ENCODE peak calls at places on chromosome 7, in ten cellular contexts. L is Kasumi-1; K is NCI-H82; Y is HuH-7; Q is activated CD8-positive, alpha-beta memory T cell treated with anti-CD3 and anti-CD28 coated beads, Interleukin-2, amount 10 ng/mL, durations not matched to agents 7 days and 5 days; O is heart left ventricle; I is thoracic aorta; X is iris pigment epithelial cell; C is Karpas-422; J is Right ventricle myocardium superior. E is an unnamed sample.

GRCh38 chr7:100366411-100367250 is 6.7 kb upstream of the PILRA start:
- DNase-seq in L (peak; percentile 11), K (no peak), Y (no peak), Q (peak; percentile 65), O (no peak), I (no peak), X (no peak), C (no peak), J (no peak), E (no peak)

GRCh38 chr7:130095812-130096211 is 25.5 kb downstream of the KLHDC10 start:
- DNase-seq in L (no peak), K (no peak), Y (no peak), Q (no peak), O (no peak), I (no peak), X (peak; percentile 89), C (no peak), J (no peak), E (no peak)

GRCh38 chr7:85292908-85293576 is 106.2 kb upstream of the SEMA3D start:
- DNase-seq in L (no peak), K (no peak), Y (no peak), Q (no peak), O (no peak), I (no peak), X (no peak), C (no peak), J (no peak), E (no peak)

GRCh38 chr7:148697256-148697841 is 1.4 kb upstream of the CUL1 start:
- DNase-seq in L (peak; percentile 72), K (peak; percentile 32), Y (no peak), Q (peak; percentile 59), O (peak; percentile 67), I (no peak), X (peak; percentile 63), C (no peak), J (peak; percentile 58), E (peak; percentile 69)

GRCh38 chr7:136718191-136718590 is 150.3 kb upstream of the CHRM2 start:
- DNase-seq in L (no peak), K (peak; percentile 4), Y (no peak), Q (no peak), O (no peak), I (no peak), X (no peak), C (no peak), J (no peak), E (no peak)

GRCh38 chr7:70334883-70335282 is 736.6 kb downstream of the AUTS2 start:
- DNase-seq in L (no peak), K (no peak), Y (no peak), Q (peak; percentile 43), O (no peak), I (no peak), X (no peak), C (no peak), J (no peak), E (no peak)

GRCh38 chr7:100685631-100686145 is 8.4 kb downstream of the GIGYF1 start:
- DNase-seq in L (no peak), K (no peak), Y (no peak), Q (no peak), O (no peak), I (no peak), X (no peak), C (no peak), J (no peak), E (no peak)

GRCh38 chr7:29319719-29320521 is 125.3 kb downstream of the CHN2 start:
- DNase-seq in L (peak; percentile 16), K (no peak), Y (no peak), Q (no peak), O (no peak), I (no peak), X (no peak), C (peak; percentile 97), J (no peak), E (no peak)